ENCODE peak calls at places on chromosomes 16 and 17, in seven cellular contexts. One of them, this sample, is unnamed.

GRCh38 chr17:5580367-5580766 is 3.9 kb downstream of the NLRP1 start:
- DNase-seq in fibroblast of pulmonary artery: peak; percentile 74
- DNase-seq in left ventricle myocardium inferior: no peak
- DNase-seq in uterus: no peak
- DNase-seq in ovary: no peak
- DNase-seq in coronary artery: no peak
- DNase-seq in upper lobe of right lung: no peak
- DNase-seq in this sample: peak; percentile 40

GRCh38 chr16:379183-379960 is 2.4 kb downstream of the PGAP6 start:
- DNase-seq in upper lobe of right lung: peak; percentile 93
- DNase-seq in coronary artery: no peak
- DNase-seq in left ventricle myocardium inferior: no peak
- DNase-seq in uterus: no peak
- DNase-seq in ovary: no peak
- DNase-seq in fibroblast of pulmonary artery: no peak
- DNase-seq in this sample: no peak

GRCh38 chr17:62760059-62760887 is 47.8 kb downstream of the MARCHF10 start:
- DNase-seq in left ventricle myocardium inferior: no peak
- DNase-seq in upper lobe of right lung: no peak
- DNase-seq in coronary artery: no peak
- DNase-seq in fibroblast of pulmonary artery: peak; percentile 80
- DNase-seq in ovary: no peak
- DNase-seq in uterus: no peak
- DNase-seq in this sample: peak; percentile 52

GRCh38 chr17:28033972-28034714 is 8.3 kb upstream of the NLK start:
- DNase-seq in left ventricle myocardium inferior: no peak
- DNase-seq in coronary artery: no peak
- DNase-seq in uterus: no peak
- DNase-seq in upper lobe of right lung: no peak
- DNase-seq in fibroblast of pulmonary artery: peak; percentile 97
- DNase-seq in ovary: no peak
- DNase-seq in this sample: peak; percentile 54

GRCh38 chr16:81585785-81586184 is 141.2 kb downstream of the CMIP start:
- DNase-seq in uterus: no peak
- DNase-seq in upper lobe of right lung: no peak
- DNase-seq in coronary artery: no peak
- DNase-seq in fibroblast of pulmonary artery: no peak
- DNase-seq in left ventricle myocardium inferior: no peak
- DNase-seq in ovary: no peak
- DNase-seq in this sample: no peak

GRCh38 chr17:15462962-15463361 is 4.5 kb downstream of the CDRT4 start:
- DNase-seq in fibroblast of pulmonary artery: no peak
- DNase-seq in uterus: no peak
- DNase-seq in coronary artery: no peak
- DNase-seq in upper lobe of right lung: no peak
- DNase-seq in left ventricle myocardium inferior: no peak
- DNase-seq in ovary: peak; percentile 41
- DNase-seq in this sample: no peak

GRCh38 chr16:70250748-70251650 is 741 bp downstream of the EXOSC6 start:
- DNase-seq in ovary: no peak
- DNase-seq in coronary artery: no peak
- DNase-seq in left ventricle myocardium inferior: no peak
- DNase-seq in upper lobe of right lung: peak; percentile 77
- DNase-seq in uterus: peak; percentile 22
- DNase-seq in fibroblast of pulmonary artery: peak; percentile 52
- DNase-seq in this sample: no peak

GRCh38 chr17:78715000-78715771 is 66.9 kb downstream of the CYTH1 start:
- DNase-seq in ovary: no peak
- DNase-seq in fibroblast of pulmonary artery: no peak
- DNase-seq in upper lobe of right lung: no peak
- DNase-seq in coronary artery: no peak
- DNase-seq in uterus: no peak
- DNase-seq in left ventricle myocardium inferior: no peak
- DNase-seq in this sample: no peak

GRCh38 chr16:1221628-1222552 is 3.2 kb downstream of the TPSG1 start:
- DNase-seq in ovary: no peak
- DNase-seq in coronary artery: no peak
- DNase-seq in upper lobe of right lung: no peak
- DNase-seq in fibroblast of pulmonary artery: no peak
- DNase-seq in left ventricle myocardium inferior: no peak
- DNase-seq in uterus: no peak
- DNase-seq in this sample: no peak

GRCh38 chr17:28839221-28839620 is 3.4 kb downstream of the FAM222B start:
- DNase-seq in coronary artery: no peak
- DNase-seq in upper lobe of right lung: no peak
- DNase-seq in left ventricle myocardium inferior: no peak
- DNase-seq in fibroblast of pulmonary artery: peak; percentile 15
- DNase-seq in ovary: no peak
- DNase-seq in uterus: no peak
- DNase-seq in this sample: no peak

GRCh38 chr17:78538033-78538776 is 39.0 kb downstream of the DNAH17 start:
- DNase-seq in coronary artery: no peak
- DNase-seq in left ventricle myocardium inferior: no peak
- DNase-seq in ovary: no peak
- DNase-seq in fibroblast of pulmonary artery: peak; percentile 28
- DNase-seq in uterus: no peak
- DNase-seq in upper lobe of right lung: peak; percentile 12
- DNase-seq in this sample: no peak

GRCh38 chr17:35460354-35460851 is 11.8 kb upstream of the SLFN13 start:
- DNase-seq in coronary artery: no peak
- DNase-seq in fibroblast of pulmonary artery: no peak
- DNase-seq in upper lobe of right lung: peak; percentile 90
- DNase-seq in left ventricle myocardium inferior: peak; percentile 25
- DNase-seq in uterus: peak; percentile 14
- DNase-seq in ovary: no peak
- DNase-seq in this sample: no peak

GRCh38 chr16:28609631-28610594 is at the start of gene SULT1A1:
- DNase-seq in ovary: no peak
- DNase-seq in uterus: peak; percentile 31
- DNase-seq in fibroblast of pulmonary artery: peak; percentile 60
- DNase-seq in left ventricle myocardium inferior: peak; percentile 65
- DNase-seq in coronary artery: peak; percentile 87
- DNase-seq in upper lobe of right lung: peak; percentile 92
- DNase-seq in this sample: no peak

GRCh38 chr16:88810868-88811599 is 694 bp downstream of the APRT start:
- DNase-seq in uterus: peak; percentile 81
- DNase-seq in ovary: peak; percentile 86
- DNase-seq in fibroblast of pulmonary artery: peak; percentile 79
- DNase-seq in upper lobe of right lung: peak; percentile 92
- DNase-seq in coronary artery: peak; percentile 86
- DNase-seq in left ventricle myocardium inferior: peak; percentile 79
- DNase-seq in this sample: no peak

GRCh38 chr16:13866073-13866472 is 53.9 kb upstream of the ERCC4 start:
- DNase-seq in upper lobe of right lung: peak; percentile 72
- DNase-seq in left ventricle myocardium inferior: peak; percentile 56
- DNase-seq in fibroblast of pulmonary artery: peak; percentile 92
- DNase-seq in coronary artery: no peak
- DNase-seq in ovary: peak; percentile 84
- DNase-seq in uterus: peak; percentile 30
- DNase-seq in this sample: peak; percentile 46

GRCh38 chr16:58367252-58367651 is 25.0 kb upstream of the GINS3 start:
- DNase-seq in uterus: no peak
- DNase-seq in coronary artery: no peak
- DNase-seq in left ventricle myocardium inferior: no peak
- DNase-seq in ovary: no peak
- DNase-seq in fibroblast of pulmonary artery: no peak
- DNase-seq in upper lobe of right lung: no peak
- DNase-seq in this sample: no peak

GRCh38 chr16:79171504-79172240 is 428.9 kb downstream of the MAF start:
- DNase-seq in fibroblast of pulmonary artery: no peak
- DNase-seq in left ventricle myocardium inferior: no peak
- DNase-seq in coronary artery: no peak
- DNase-seq in ovary: no peak
- DNase-seq in uterus: no peak
- DNase-seq in upper lobe of right lung: no peak
- DNase-seq in this sample: no peak

GRCh38 chr17:78709119-78709681 is 72.9 kb downstream of the CYTH1 start:
- DNase-seq in upper lobe of right lung: no peak
- DNase-seq in left ventricle myocardium inferior: no peak
- DNase-seq in uterus: no peak
- DNase-seq in coronary artery: no peak
- DNase-seq in ovary: no peak
- DNase-seq in fibroblast of pulmonary artery: no peak
- DNase-seq in this sample: no peak

GRCh38 chr16:81266680-81267095 is 28.2 kb downstream of the BCO1 start:
- DNase-seq in ovary: no peak
- DNase-seq in left ventricle myocardium inferior: no peak
- DNase-seq in coronary artery: no peak
- DNase-seq in uterus: no peak
- DNase-seq in fibroblast of pulmonary artery: no peak
- DNase-seq in upper lobe of right lung: no peak
- DNase-seq in this sample: no peak

GRCh38 chr16:51008037-51008436 is 143.0 kb downstream of the SALL1 start:
- DNase-seq in left ventricle myocardium inferior: no peak
- DNase-seq in uterus: no peak
- DNase-seq in coronary artery: no peak
- DNase-seq in upper lobe of right lung: no peak
- DNase-seq in ovary: no peak
- DNase-seq in fibroblast of pulmonary artery: no peak
- DNase-seq in this sample: no peak

DNA sequence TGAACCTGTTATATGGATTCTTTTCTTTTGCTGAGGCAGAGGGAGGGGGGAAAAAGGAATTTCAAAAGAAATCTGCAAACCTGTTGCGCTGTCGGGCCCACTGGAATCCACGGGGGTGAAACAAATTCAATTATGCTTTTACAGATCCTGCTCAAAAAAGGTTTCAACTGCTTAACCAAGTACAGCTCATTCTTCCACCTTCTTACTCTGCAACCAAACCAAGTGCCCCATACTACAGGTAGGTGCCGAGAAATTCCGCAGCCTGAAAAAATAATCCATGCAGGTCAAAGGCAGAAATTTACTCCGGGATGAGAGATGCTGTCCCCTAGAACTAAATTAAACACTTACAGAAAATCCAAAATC is 416 bp downstream of the RNF43 start:
- DNase-seq in ovary: no peak
- DNase-seq in upper lobe of right lung: no peak
- DNase-seq in left ventricle myocardium inferior: no peak
- DNase-seq in fibroblast of pulmonary artery: no peak
- DNase-seq in coronary artery: no peak
- DNase-seq in uterus: no peak
- DNase-seq in this sample: no peak
- H3K4me3 ChIP-seq in ovary: peak overlapping the region; percentile 25
- H3K4me3 ChIP-seq in upper lobe of right lung: peak overlapping the region; percentile 41
- H3K4me3 ChIP-seq in left ventricle myocardium inferior: peak overlapping the region; percentile 64
- H3K4me3 ChIP-seq in fibroblast of pulmonary artery: no peak overlapping the region
- H3K4me3 ChIP-seq in coronary artery: no peak overlapping the region
- H3K4me3 ChIP-seq in uterus: peak overlapping the region; percentile 35
- H3K4me3 ChIP-seq in this sample: no peak overlapping the region

GRCh38 chr17:2107050-2107449 is 52.1 kb downstream of the HIC1 start:
- DNase-seq in uterus: no peak
- DNase-seq in fibroblast of pulmonary artery: no peak
- DNase-seq in coronary artery: no peak
- DNase-seq in ovary: no peak
- DNase-seq in upper lobe of right lung: no peak
- DNase-seq in left ventricle myocardium inferior: no peak
- DNase-seq in this sample: no peak

GRCh38 chr17:2107506-2107905 is 52.6 kb downstream of the HIC1 start:
- DNase-seq in ovary: no peak
- DNase-seq in fibroblast of pulmonary artery: no peak
- DNase-seq in left ventricle myocardium inferior: no peak
- DNase-seq in coronary artery: no peak
- DNase-seq in uterus: no peak
- DNase-seq in upper lobe of right lung: no peak
- DNase-seq in this sample: no peak

GRCh38 chr17:2105663-2106062 is 50.8 kb downstream of the HIC1 start:
- DNase-seq in ovary: no peak
- DNase-seq in left ventricle myocardium inferior: no peak
- DNase-seq in uterus: no peak
- DNase-seq in fibroblast of pulmonary artery: no peak
- DNase-seq in coronary artery: no peak
- DNase-seq in upper lobe of right lung: no peak
- DNase-seq in this sample: no peak

GRCh38 chr17:2108170-2108569 is 53.3 kb downstream of the HIC1 start:
- DNase-seq in uterus: no peak
- DNase-seq in upper lobe of right lung: no peak
- DNase-seq in left ventricle myocardium inferior: no peak
- DNase-seq in ovary: no peak
- DNase-seq in coronary artery: no peak
- DNase-seq in fibroblast of pulmonary artery: no peak
- DNase-seq in this sample: no peak

GRCh38 chr17:2106308-2106707 is 51.4 kb downstream of the HIC1 start:
- DNase-seq in uterus: no peak
- DNase-seq in coronary artery: no peak
- DNase-seq in left ventricle myocardium inferior: no peak
- DNase-seq in ovary: no peak
- DNase-seq in upper lobe of right lung: no peak
- DNase-seq in fibroblast of pulmonary artery: no peak
- DNase-seq in this sample: no peak
- TF ChIP-seq CTCF in uterus: no peak
- TF ChIP-seq CTCF in coronary artery: no peak
- TF ChIP-seq CTCF in left ventricle myocardium inferior: no peak
- TF ChIP-seq CTCF in ovary: no peak
- TF ChIP-seq CTCF in upper lobe of right lung: no peak
- TF ChIP-seq CTCF in fibroblast of pulmonary artery: no peak
- TF ChIP-seq CTCF in this sample: no peak

GRCh38 chr16:53090271-53090590 is 35.4 kb downstream of the CHD9 start:
- DNase-seq in coronary artery: no peak
- DNase-seq in fibroblast of pulmonary artery: no peak
- DNase-seq in left ventricle myocardium inferior: no peak
- DNase-seq in uterus: no peak
- DNase-seq in upper lobe of right lung: no peak
- DNase-seq in ovary: no peak
- DNase-seq in this sample: no peak
- H3K4me3 ChIP-seq in coronary artery: peak overlapping the region; percentile 62
- H3K4me3 ChIP-seq in fibroblast of pulmonary artery: peak overlapping the region; percentile 7
- H3K4me3 ChIP-seq in left ventricle myocardium inferior: peak overlapping the region; percentile 24
- H3K4me3 ChIP-seq in uterus: no peak overlapping the region
- H3K4me3 ChIP-seq in upper lobe of right lung: no peak overlapping the region
- H3K4me3 ChIP-seq in ovary: no peak overlapping the region
- H3K4me3 ChIP-seq in this sample: no peak overlapping the region

GRCh38 chr16:55239723-55240122 is 84.3 kb upstream of the IRX6 start:
- DNase-seq in ovary: no peak
- DNase-seq in uterus: no peak
- DNase-seq in coronary artery: no peak
- DNase-seq in fibroblast of pulmonary artery: no peak
- DNase-seq in upper lobe of right lung: no peak
- DNase-seq in left ventricle myocardium inferior: no peak
- DNase-seq in this sample: no peak

GRCh38 chr16:55236655-55237054 is 87.3 kb upstream of the IRX6 start:
- DNase-seq in coronary artery: no peak
- DNase-seq in left ventricle myocardium inferior: no peak
- DNase-seq in fibroblast of pulmonary artery: no peak
- DNase-seq in uterus: no peak
- DNase-seq in upper lobe of right lung: no peak
- DNase-seq in ovary: no peak
- DNase-seq in this sample: no peak

GRCh38 chr16:55242667-55243066 is 81.3 kb upstream of the IRX6 start:
- DNase-seq in upper lobe of right lung: no peak
- DNase-seq in left ventricle myocardium inferior: no peak
- DNase-seq in coronary artery: no peak
- DNase-seq in fibroblast of pulmonary artery: no peak
- DNase-seq in uterus: no peak
- DNase-seq in ovary: no peak
- DNase-seq in this sample: no peak

DNA sequence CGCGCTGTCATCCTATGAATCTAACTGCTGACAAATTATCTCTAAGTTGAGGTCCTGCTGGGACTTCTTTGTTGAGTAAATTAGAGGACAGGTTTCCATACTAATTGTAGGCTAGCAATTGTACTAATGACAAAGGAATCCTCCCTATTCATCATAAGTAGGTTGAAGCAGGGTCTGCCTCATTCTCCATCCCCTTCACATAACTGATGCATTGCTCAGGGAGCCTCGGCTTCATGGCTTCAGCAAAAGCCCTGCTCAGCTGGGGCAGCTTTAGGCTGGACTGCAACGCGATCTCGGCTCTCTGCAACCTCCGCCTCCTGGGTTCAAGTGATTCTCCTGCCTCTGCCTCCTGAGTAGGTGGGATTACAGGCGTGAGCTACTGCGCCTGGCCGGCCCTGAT is 83.1 kb upstream of the IRX6 start:
- DNase-seq in uterus: no peak
- DNase-seq in coronary artery: no peak
- DNase-seq in left ventricle myocardium inferior: no peak
- DNase-seq in fibroblast of pulmonary artery: no peak
- DNase-seq in ovary: no peak
- DNase-seq in upper lobe of right lung: no peak
- DNase-seq in this sample: no peak
- TF ChIP-seq CTCF in uterus: no peak
- TF ChIP-seq CTCF in coronary artery: no peak
- TF ChIP-seq CTCF in left ventricle myocardium inferior: no peak
- TF ChIP-seq CTCF in fibroblast of pulmonary artery: no peak
- TF ChIP-seq CTCF in ovary: no peak
- TF ChIP-seq CTCF in upper lobe of right lung: no peak
- TF ChIP-seq CTCF in this sample: no peak

This sample was measured in AG09309.